ENCODE peak calls at places on chromosomes 4 and X, in six cellular contexts. S is tibial artery; P is uterus; U is colonic mucosa; L is CD8-positive, alpha-beta memory T cell; Q is CD4-positive, alpha-beta T cell. E is an unnamed sample.

GRCh38 chrX:48474127-48474526 is 1.9 kb upstream of the FTSJ1 start:
- DNase-seq in S (no peak), U (no peak), L (no peak), P (no peak), Q (no peak), E (no peak)

GRCh38 chr4:156547439-156547838 is 424.2 kb downstream of the PDGFC start:
- DNase-seq in U (no peak), L (no peak), P (peak; percentile 56), Q (no peak), S (no peak), E (peak; percentile 51)

GRCh38 chr4:141746026-141746425 is 109.6 kb downstream of the IL15 start:
- DNase-seq in P (no peak), U (no peak), S (no peak), L (no peak), Q (no peak), E (no peak)

GRCh38 chr4:152166567-152166966 is 369.3 kb downstream of the FBXW7 start:
- DNase-seq in P (no peak), L (no peak), S (no peak), Q (no peak), U (no peak), E (no peak)

GRCh38 chr4:43716721-43717395 is 731.8 kb downstream of the KCTD8 start:
- DNase-seq in U (no peak), L (no peak), Q (no peak), P (no peak), S (no peak), E (no peak)

GRCh38 chr4:10811992-10812391 is 127.4 kb upstream of the CLNK start:
- DNase-seq in S (no peak), P (no peak), U (no peak), L (no peak), Q (no peak), E (no peak)

GRCh38 chrX:32010948-32011347 is 939.1 kb upstream of the FTHL17 start:
- DNase-seq in L (no peak), P (no peak), S (no peak), U (no peak), Q (no peak), E (no peak)

GRCh38 chr4:1204828-1205591 is 32.6 kb upstream of the SPON2 start:
- DNase-seq in P (peak; percentile 23), L (no peak), Q (no peak), U (peak; percentile 91), S (peak; percentile 18), E (peak; percentile 30)

GRCh38 chr4:54658321-54659093 is 750 bp downstream of the KIT start:
- DNase-seq in U (peak; percentile 61), S (peak; percentile 43), Q (no peak), L (no peak), P (peak; percentile 18), E (no peak)

GRCh38 chr4:141041021-141041476 is 92.2 kb downstream of the RNF150 start:
- DNase-seq in U (no peak), P (no peak), S (no peak), L (no peak), Q (no peak), E (peak; percentile 65)

GRCh38 chr4:156634612-156635011 is 337.0 kb downstream of the PDGFC start:
- DNase-seq in L (no peak), U (no peak), Q (no peak), P (no peak), S (no peak), E (no peak)

GRCh38 chr4:10380695-10381094 is 76.5 kb downstream of the ZNF518B start:
- DNase-seq in S (no peak), L (no peak), U (no peak), Q (no peak), P (no peak), E (no peak)

GRCh38 chrX:106707771-106708454 is 18.6 kb upstream of the RNF128 start:
- DNase-seq in Q (no peak), U (no peak), L (no peak), S (no peak), P (no peak), E (peak; percentile 22)

GRCh38 chr4:2811830-2812599 is 19.1 kb downstream of the SH3BP2 start:
- DNase-seq in S (peak; percentile 76), U (peak; percentile 57), L (peak; percentile 50), Q (peak; percentile 52), P (peak; percentile 52), E (peak; percentile 57)

GRCh38 chr4:2869659-2870058 is 26.0 kb downstream of the ADD1 start:
- DNase-seq in P (no peak), L (no peak), Q (no peak), U (no peak), S (no peak), E (no peak)

GRCh38 chr4:3268395-3269104 is 19.6 kb downstream of the MSANTD1 start:
- DNase-seq in S (peak; percentile 4), P (no peak), U (peak; percentile 13), L (no peak), Q (no peak), E (no peak)

GRCh38 chr4:74665346-74665745 is 129.0 kb downstream of the BTC start:
- DNase-seq in P (no peak), Q (no peak), S (no peak), U (no peak), L (no peak), E (no peak)

GRCh38 chr4:147964519-147964918 is 232.6 kb downstream of the ARHGAP10 start:
- DNase-seq in Q (no peak), L (no peak), U (no peak), P (no peak), S (no peak), E (no peak)

GRCh38 chrX:155889328-155889727 is 8.2 kb downstream of the VAMP7 start:
- DNase-seq in S (no peak), P (no peak), L (no peak), U (no peak), Q (no peak), E (no peak)

GRCh38 chr4:79396794-79397193 is 11.2 kb downstream of the GK2 start:
- DNase-seq in Q (no peak), L (no peak), U (no peak), P (no peak), S (no peak), E (no peak)

DNA sequence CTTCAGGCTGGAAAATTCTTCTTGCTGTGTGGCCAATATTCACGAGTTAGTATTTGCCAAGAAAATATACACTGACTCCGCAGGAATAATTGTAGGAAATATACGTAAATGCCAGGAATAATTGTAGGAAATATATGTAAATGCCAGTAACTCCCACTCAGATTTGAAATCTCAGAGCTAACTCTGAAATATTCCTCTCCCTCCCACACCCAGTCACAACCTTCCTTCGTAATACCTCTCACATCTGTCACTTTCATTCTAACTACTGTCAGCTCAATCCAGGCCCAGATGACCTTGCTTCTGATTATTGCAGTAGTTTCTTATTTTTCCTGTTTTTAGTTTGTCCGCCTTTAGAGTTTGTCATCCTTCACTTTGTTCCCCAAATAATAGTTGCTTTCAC is 73.6 kb downstream of the WDR19 start:
- DNase-seq in P (no peak), S (no peak), Q (no peak), L (no peak), U (no peak), E (no peak)
- H3K27ac ChIP-seq in P (no peak overlapping the region), S (peak overlapping the region; percentile 64), Q (no peak overlapping the region), L (no peak overlapping the region), U (no peak overlapping the region), E (peak overlapping the region; percentile 99)

DNA sequence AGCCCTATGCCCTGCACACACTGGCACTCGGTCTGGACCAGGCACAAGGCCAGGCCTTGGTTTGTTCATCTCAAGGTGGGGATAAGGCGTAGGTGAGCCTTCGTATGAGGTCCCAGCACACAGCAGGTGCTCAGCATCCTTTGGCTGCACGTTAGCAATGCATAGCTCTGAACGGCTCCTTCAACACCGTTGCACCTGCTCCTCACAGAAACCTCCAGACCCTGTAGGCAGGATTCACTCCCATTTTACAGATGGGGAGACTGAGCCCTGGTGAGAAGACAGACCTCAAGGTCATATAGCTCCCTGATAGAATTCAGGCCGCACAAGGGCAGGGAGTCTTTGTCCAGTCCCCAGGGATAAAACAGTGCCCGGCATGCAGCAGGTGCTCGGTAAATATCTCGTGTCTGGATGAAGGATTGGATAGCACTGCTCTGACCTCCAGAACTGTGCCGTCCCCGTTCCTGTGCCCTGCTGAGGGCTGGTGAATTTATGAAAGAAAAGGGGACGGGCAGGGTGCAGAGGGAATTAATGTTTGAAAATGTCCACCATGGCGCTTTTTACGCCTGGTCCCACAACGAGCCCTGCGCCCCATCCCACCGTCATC is 2.4 kb downstream of the PPP2R2C start:
- DNase-seq in S (no peak), P (no peak), Q (no peak), U (peak; percentile 8), L (no peak), E (peak; percentile 22)
- H3K27me3 ChIP-seq in S (no peaks in the 10 kb centered on the region), P (no peaks in the 10 kb centered on the region), Q (peaks cover 58% of the 10 kb centered on the region), U (peaks cover 20% of the 10 kb centered on the region), L (peaks cover 16% of the 10 kb centered on the region), E (peaks cover 13% of the 10 kb centered on the region)

GRCh38 chrX:153600921-153601320 is 2.0 kb upstream of the CCNQ start:
- DNase-seq in P (no peak), Q (no peak), S (no peak), U (no peak), L (no peak), E (no peak)

GRCh38 chrX:153598541-153599191 is at the start of gene CCNQ:
- DNase-seq in U (no peak), L (peak; percentile 1), P (no peak), S (no peak), Q (peak; percentile 11), E (peak; percentile 59)

GRCh38 chrX:153597351-153597750 is 1.6 kb downstream of the CCNQ start:
- DNase-seq in L (no peak), U (no peak), P (no peak), Q (no peak), S (no peak), E (no peak)

GRCh38 chrX:153600032-153600373 is 1.1 kb upstream of the CCNQ start:
- DNase-seq in U (no peak), S (no peak), Q (no peak), L (no peak), P (no peak), E (no peak)

GRCh38 chrX:153599192-153600031 is 473 bp upstream of the CCNQ start:
- DNase-seq in P (peak; percentile 86), S (peak; percentile 78), U (peak; percentile 86), L (peak; percentile 77), Q (peak; percentile 83), E (peak; percentile 78)
- H3K27ac ChIP-seq in P (peak overlapping the region; percentile 55), S (peak overlapping the region; percentile 64), U (no peak overlapping the region), L (peak overlapping the region; percentile 43), Q (no peak overlapping the region), E (peak overlapping the region; percentile 25)

GRCh38 chrX:18643243-18643642 is 28.7 kb downstream of the RS1 start:
- DNase-seq in L (no peak), U (no peak), P (no peak), Q (no peak), S (no peak), E (no peak)

GRCh38 chrX:18643853-18644252 is 28.1 kb downstream of the RS1 start:
- DNase-seq in S (no peak), L (no peak), Q (no peak), P (no peak), U (no peak), E (no peak)

GRCh38 chrX:18638397-18638796 is 33.5 kb downstream of the RS1 start:
- DNase-seq in L (no peak), S (no peak), P (no peak), U (no peak), Q (no peak), E (no peak)

GRCh38 chrX:18640686-18641085 is 31.2 kb downstream of the RS1 start:
- DNase-seq in Q (no peak), L (no peak), U (no peak), P (no peak), S (no peak), E (no peak)

DNA sequence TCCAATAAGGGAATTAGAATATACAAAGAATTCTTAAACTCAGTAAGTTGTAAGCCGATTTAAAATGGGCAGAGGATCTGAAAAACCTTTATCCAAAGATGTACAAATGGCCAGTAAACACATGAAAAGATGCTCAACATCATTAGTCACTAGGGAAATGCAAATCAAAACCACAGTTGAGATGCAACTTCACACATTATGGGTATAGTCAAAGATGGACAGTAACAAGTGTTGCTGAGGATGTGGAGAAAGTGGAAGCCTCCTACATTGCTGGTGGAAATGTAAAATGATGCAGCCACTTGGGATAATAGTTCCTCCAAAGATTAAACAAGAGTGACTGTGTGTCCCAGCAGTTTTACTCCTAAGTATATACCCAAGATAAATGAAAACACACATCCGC is 32.6 kb downstream of the RS1 start:
- DNase-seq in Q (no peak), S (no peak), U (no peak), P (no peak), L (no peak), E (no peak)
- H3K27me3 ChIP-seq in Q (no peaks in the 10 kb centered on the region), S (no peaks in the 10 kb centered on the region), U (no peaks in the 10 kb centered on the region), P (no peaks in the 10 kb centered on the region), L (no peaks in the 10 kb centered on the region), E (no peaks in the 10 kb centered on the region)